ENCODE peak calls at places on chromosome 5, in four cellular contexts. K is GM12878, A is HepG2, Z is K562. D is an unnamed sample.

GRCh38 chr5:176837707-176838115 is 27.4 kb downstream of the UNC5A start:
- DNase-seq in K (no peak), A (peak), Z (peak), D (peak)

GRCh38 chr5:136295914-136296313 is 69.4 kb downstream of the TRPC7 start:
- DNase-seq in K (no peak), A (no peak), Z (no peak), D (no peak)

GRCh38 chr5:131610198-131611063 is 24.6 kb downstream of the RAPGEF6 start:
- DNase-seq in K (no peak), A (peak), Z (no peak), D (no peak)

GRCh38 chr5:17089690-17090089 is 127.7 kb upstream of the BASP1 start:
- DNase-seq in K (no peak), A (no peak), Z (no peak), D (no peak)

GRCh38 chr5:77707786-77708185 is 68.4 kb downstream of the TBCA start:
- DNase-seq in K (no peak), A (peak), Z (no peak), D (no peak)

GRCh38 chr5:13866792-13867191 is 77.7 kb downstream of the DNAH5 start:
- DNase-seq in K (no peak), A (peak), Z (peak), D (peak)

GRCh38 chr5:67283275-67283987 is 86.8 kb upstream of the CD180 start:
- DNase-seq in K (no peak), A (peak), Z (no peak), D (no peak)

GRCh38 chr5:160464466-160464797 is 42.8 kb downstream of the PTTG1 start:
- DNase-seq in K (no peak), A (no peak), Z (no peak), D (no peak)

GRCh38 chr5:88269222-88269771 is 652 bp upstream of the TMEM161B start:
- DNase-seq in K (peak), A (peak), Z (peak), D (peak)

GRCh38 chr5:105508519-105508918 is 1945.9 kb upstream of the NUDT12 start:
- DNase-seq in K (no peak), A (no peak), Z (peak), D (no peak)

GRCh38 chr5:35924122-35924949 is 14.1 kb downstream of the CAPSL start:
- DNase-seq in K (no peak), A (no peak), Z (no peak), D (no peak)

GRCh38 chr5:159913481-159913880 is 2.8 kb upstream of the ADRA1B start:
- DNase-seq in K (no peak), A (no peak), Z (no peak), D (no peak)

GRCh38 chr5:170307575-170308465 is 10.2 kb upstream of the LCP2 start:
- DNase-seq in K (no peak), A (no peak), Z (peak), D (no peak)

GRCh38 chr5:2896371-2897275 is 145.1 kb upstream of the IRX2 start:
- DNase-seq in K (no peak), A (no peak), Z (no peak), D (no peak)

GRCh38 chr5:2899311-2899710 is 147.8 kb upstream of the IRX2 start:
- DNase-seq in K (no peak), A (no peak), Z (no peak), D (no peak)

GRCh38 chr5:2900360-2900759 is 148.9 kb upstream of the IRX2 start:
- DNase-seq in K (no peak), A (no peak), Z (no peak), D (no peak)

GRCh38 chr5:2897276-2897990 is 146.0 kb upstream of the IRX2 start:
- DNase-seq in K (no peak), A (no peak), Z (no peak), D (no peak)

GRCh38 chr5:2898661-2899060 is 147.2 kb upstream of the IRX2 start:
- DNase-seq in K (no peak), A (no peak), Z (no peak), D (no peak)
- TF ChIP-seq TARDBP in K (no peak), A (no peak), Z (no peak), D (no peak)

GRCh38 chr5:3924990-3925389 is 329.4 kb downstream of the IRX1 start:
- DNase-seq in K (no peak), A (no peak), Z (no peak), D (no peak)
- TF ChIP-seq TARDBP in K (no peak), A (no peak), Z (no peak), D (no peak)

GRCh38 chr5:96855041-96855872 is 21.0 kb upstream of the ERAP2 start:
- DNase-seq in K (no peak), A (no peak), Z (peak), D (no peak)

GRCh38 chr5:96857454-96857853 is 18.8 kb upstream of the ERAP2 start:
- DNase-seq in K (no peak), A (no peak), Z (no peak), D (no peak)

GRCh38 chr5:96854067-96854466 is 22.2 kb upstream of the ERAP2 start:
- DNase-seq in K (no peak), A (no peak), Z (no peak), D (no peak)

GRCh38 chr5:96852769-96853168 is 23.5 kb upstream of the ERAP2 start:
- DNase-seq in K (no peak), A (no peak), Z (no peak), D (no peak)

DNA sequence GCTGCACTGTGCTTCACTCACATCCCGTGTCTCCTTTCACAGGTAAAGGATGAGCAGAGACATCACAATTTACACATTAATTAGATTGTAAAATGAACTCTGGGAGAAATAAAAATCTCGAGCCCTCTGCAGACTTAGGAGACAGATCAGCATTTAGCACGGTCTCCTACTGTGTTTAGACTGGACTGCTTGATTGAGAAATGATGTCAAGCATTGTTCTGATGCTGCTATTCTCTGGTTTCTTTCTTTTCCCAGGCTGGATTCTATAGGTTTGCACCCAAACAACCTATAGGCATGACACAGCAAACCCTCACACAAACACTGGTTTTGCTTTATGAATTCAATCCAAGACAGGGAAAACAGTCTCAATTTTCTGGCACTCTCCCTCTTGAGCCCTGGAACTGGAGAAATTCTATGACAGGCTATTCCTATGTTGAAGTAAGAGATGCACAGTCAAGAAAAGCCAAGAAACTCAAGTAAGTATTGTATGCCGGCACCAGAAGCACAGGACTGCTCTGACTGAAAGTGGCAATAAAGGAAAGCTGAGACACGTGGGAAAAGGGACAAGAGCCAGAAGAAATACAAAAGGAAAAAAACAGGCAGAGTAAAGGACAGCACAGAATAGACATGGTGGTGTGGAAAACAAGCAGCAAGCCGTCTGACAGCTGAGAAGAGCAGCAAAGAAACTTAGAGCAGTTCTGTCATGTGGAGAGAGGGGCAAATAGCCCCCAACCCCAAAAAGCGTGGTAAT is 24.8 kb upstream of the ERAP2 start:
- DNase-seq in K (no peak), A (no peak), Z (no peak), D (no peak)
- TF ChIP-seq TARDBP in K (no peak), A (no peak), Z (no peak), D (no peak)

GRCh38 chr5:83090169-83090568 is 12.8 kb downstream of the XRCC4 start:
- DNase-seq in K (no peak), A (no peak), Z (no peak), D (no peak)

GRCh38 chr5:83084336-83084735 is 7.0 kb downstream of the XRCC4 start:
- DNase-seq in K (no peak), A (no peak), Z (no peak), D (no peak)

GRCh38 chr5:83082750-83083149 is 5.4 kb downstream of the XRCC4 start:
- DNase-seq in K (no peak), A (no peak), Z (no peak), D (no peak)

GRCh38 chr5:83085106-83085505 is 7.8 kb downstream of the XRCC4 start:
- DNase-seq in K (no peak), A (peak), Z (no peak), D (no peak)
- TF ChIP-seq TARDBP in K (no peak), A (peak), Z (no peak), D (no peak)

GRCh38 chr5:147307170-147307569 is 72.3 kb downstream of the STK32A start:
- DNase-seq in K (no peak), A (no peak), Z (no peak), D (no peak)

GRCh38 chr5:147303976-147304375 is 69.2 kb downstream of the STK32A start:
- DNase-seq in K (no peak), A (no peak), Z (no peak), D (no peak)

GRCh38 chr5:147303251-147303650 is 68.4 kb downstream of the STK32A start:
- DNase-seq in K (no peak), A (no peak), Z (no peak), D (no peak)

GRCh38 chr5:147306351-147306750 is 71.5 kb downstream of the STK32A start:
- DNase-seq in K (no peak), A (no peak), Z (no peak), D (no peak)

GRCh38 chr5:147305147-147305546 is 70.3 kb downstream of the STK32A start:
- DNase-seq in K (no peak), A (no peak), Z (no peak), D (peak)
- TF ChIP-seq TARDBP in K (no peak), A (no peak), Z (no peak), D (no peak)

GRCh38 chr5:97545856-97546570 is 363.0 kb upstream of the RIOK2 start:
- DNase-seq in K (no peak), A (no peak), Z (no peak), D (no peak)

GRCh38 chr5:97550164-97550563 is 367.1 kb upstream of the RIOK2 start:
- DNase-seq in K (no peak), A (no peak), Z (no peak), D (no peak)

GRCh38 chr5:97547414-97547813 is 364.4 kb upstream of the RIOK2 start:
- DNase-seq in K (no peak), A (no peak), Z (no peak), D (no peak)

GRCh38 chr5:97549496-97549895 is 366.4 kb upstream of the RIOK2 start:
- DNase-seq in K (no peak), A (no peak), Z (no peak), D (no peak)

GRCh38 chr5:97547999-97548797 is 365.2 kb upstream of the RIOK2 start:
- DNase-seq in K (peak), A (no peak), Z (no peak), D (no peak)
- TF ChIP-seq TARDBP in K (no peak), A (no peak), Z (no peak), D (no peak)

DNA sequence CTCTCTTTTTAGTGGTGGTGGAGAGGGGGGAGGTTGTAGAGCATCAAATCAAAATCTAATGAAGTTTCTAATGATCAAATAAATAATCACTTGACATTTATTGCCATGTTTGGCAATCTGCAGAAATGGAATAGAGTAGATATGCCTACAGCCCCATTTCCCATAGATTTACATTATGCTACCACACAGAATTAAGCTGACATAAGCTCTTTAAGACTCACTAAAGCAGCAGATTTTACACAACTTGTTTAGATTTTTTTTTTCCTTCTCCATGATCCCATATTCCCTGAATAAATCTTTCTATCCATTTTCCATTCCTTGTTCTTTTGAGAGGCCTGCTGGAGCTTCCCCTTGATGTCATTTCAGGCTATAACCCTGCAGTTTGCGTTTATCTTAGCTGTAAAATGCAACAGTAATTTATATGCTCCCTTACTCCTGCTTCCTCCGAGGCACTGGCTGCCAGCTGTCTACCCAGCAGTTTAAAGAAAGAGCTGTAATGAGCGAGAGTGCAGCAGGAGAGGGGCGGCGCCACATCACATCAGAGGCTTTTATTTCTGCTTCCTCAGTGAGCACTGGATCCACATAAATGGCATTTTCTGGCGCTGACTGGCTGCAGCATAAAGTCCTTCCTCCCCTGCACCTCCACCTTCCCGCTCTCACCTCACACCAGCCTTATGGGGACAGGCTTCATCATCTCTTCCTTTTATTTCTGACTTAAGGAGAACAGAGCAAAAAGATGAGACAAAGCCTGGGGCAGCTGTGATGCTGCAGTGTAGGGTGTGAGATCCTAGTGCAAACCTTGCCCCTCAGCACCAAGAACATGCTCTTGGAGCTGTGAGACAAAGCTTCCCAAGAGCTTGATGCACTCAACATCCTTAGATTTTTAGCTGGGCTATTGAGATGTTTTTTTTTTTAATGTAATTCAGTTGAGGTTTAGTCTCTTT is 829.4 kb upstream of the ZNF608 start:
- DNase-seq in K (no peak), A (no peak), Z (no peak), D (peak)
- TF ChIP-seq TARDBP in K (no peak), A (no peak), Z (no peak), D (no peak)

GRCh38 chr5:31186672-31187267 is 6.7 kb upstream of the CDH6 start:
- DNase-seq in K (no peak), A (peak), Z (peak), D (peak)
- TF ChIP-seq TARDBP in K (no peak), A (no peak), Z (no peak), D (no peak)